ENCODE peak calls at places on chromosomes 7 and 10, in seven cellular contexts. U is MM.1S, F is tibial artery, G is colonic mucosa, E is osteoblast, P is right cardiac atrium, T is spleen. N is an unnamed sample.

GRCh38 chr10:119279441-119279840 is 72.1 kb downstream of the GRK5 start:
- DNase-seq in U (no peak), F (no peak), G (no peak), E (no peak), P (no peak), T (peak; percentile 56), N (no peak)

GRCh38 chr7:19119372-19119771 is 1.9 kb upstream of the TWIST1 start:
- DNase-seq in U (no peak), F (no peak), G (no peak), E (no peak), P (no peak), T (no peak), N (no peak)

GRCh38 chr7:138295049-138295637 is 164.9 kb upstream of the TRIM24 start:
- DNase-seq in U (peak; percentile 71), F (no peak), G (peak; percentile 28), E (no peak), P (no peak), T (no peak), N (no peak)

GRCh38 chr7:97680622-97681021 is 51.3 kb upstream of the TAC1 start:
- DNase-seq in U (no peak), F (no peak), G (no peak), E (no peak), P (no peak), T (no peak), N (no peak)

GRCh38 chr7:81470084-81470723 is 299.6 kb downstream of the HGF start:
- DNase-seq in U (peak; percentile 51), F (peak; percentile 38), G (peak; percentile 81), E (no peak), P (peak; percentile 83), T (no peak), N (peak; percentile 81)

GRCh38 chr7:82264752-82265305 is 178.7 kb downstream of the CACNA2D1 start:
- DNase-seq in U (no peak), F (no peak), G (no peak), E (no peak), P (no peak), T (no peak), N (no peak)

GRCh38 chr7:5448378-5449042 is 24.9 kb upstream of the TNRC18 start:
- DNase-seq in U (no peak), F (no peak), G (no peak), E (peak; percentile 41), P (no peak), T (no peak), N (peak; percentile 75)

GRCh38 chr10:121154846-121155245 is 303.7 kb downstream of the WDR11 start:
- DNase-seq in U (no peak), F (no peak), G (peak; percentile 41), E (no peak), P (no peak), T (no peak), N (no peak)

GRCh38 chr10:120538091-120538490 is 81.1 kb downstream of the PLPP4 start:
- DNase-seq in U (no peak), F (no peak), G (no peak), E (no peak), P (no peak), T (no peak), N (no peak)

GRCh38 chr10:92816106-92816505 is 32.2 kb upstream of the EXOC6 start:
- DNase-seq in U (no peak), F (no peak), G (no peak), E (peak; percentile 71), P (no peak), T (no peak), N (no peak)

GRCh38 chr10:15223174-15223573 is 54.7 kb upstream of the NMT2 start:
- DNase-seq in U (no peak), F (no peak), G (no peak), E (peak; percentile 93), P (no peak), T (no peak), N (no peak)

GRCh38 chr10:61628199-61628874 is 34.4 kb upstream of the CABCOCO1 start:
- DNase-seq in U (no peak), F (no peak), G (no peak), E (no peak), P (no peak), T (no peak), N (no peak)

GRCh38 chr7:33388332-33388731 is 259.0 kb downstream of the BBS9 start:
- DNase-seq in U (no peak), F (no peak), G (no peak), E (no peak), P (no peak), T (no peak), N (no peak)

GRCh38 chr10:86900955-86901354 is 56.5 kb downstream of the MMRN2 start:
- DNase-seq in U (no peak), F (peak; percentile 60), G (peak; percentile 44), E (no peak), P (peak; percentile 91), T (no peak), N (no peak)

GRCh38 chr7:142478479-142479220 is 220.8 kb upstream of the PRSS58 start:
- DNase-seq in U (peak; percentile 76), F (peak; percentile 49), G (peak; percentile 58), E (no peak), P (no peak), T (no peak), N (peak; percentile 69)

GRCh38 chr7:81638216-81638615 is 131.6 kb downstream of the HGF start:
- DNase-seq in U (no peak), F (no peak), G (no peak), E (no peak), P (no peak), T (no peak), N (no peak)

GRCh38 chr7:123635551-123636359 is 19.9 kb upstream of the LMOD2 start:
- DNase-seq in U (peak; percentile 21), F (no peak), G (no peak), E (peak; percentile 84), P (no peak), T (no peak), N (no peak)

GRCh38 chr7:55431898-55432297 is 66.8 kb downstream of the LANCL2 start:
- DNase-seq in U (no peak), F (no peak), G (peak; percentile 44), E (no peak), P (no peak), T (no peak), N (no peak)

GRCh38 chr10:73413108-73413527 is 740 bp downstream of the ANXA7 start:
- DNase-seq in U (peak; percentile 63), F (no peak), G (peak; percentile 55), E (peak; percentile 58), P (no peak), T (no peak), N (peak; percentile 75)

GRCh38 chr10:78950656-78951587 is 117.8 kb upstream of the ZMIZ1 start:
- DNase-seq in U (no peak), F (no peak), G (no peak), E (no peak), P (peak; percentile 63), T (no peak), N (no peak)

GRCh38 chr7:108201766-108202165 is 71.6 kb upstream of the LAMB4 start:
- DNase-seq in U (no peak), F (no peak), G (no peak), E (no peak), P (no peak), T (no peak), N (no peak)

GRCh38 chr7:116259821-116260440 is 49.6 kb downstream of the TES start:
- DNase-seq in U (no peak), F (no peak), G (no peak), E (peak; percentile 45), P (no peak), T (no peak), N (no peak)

DNA sequence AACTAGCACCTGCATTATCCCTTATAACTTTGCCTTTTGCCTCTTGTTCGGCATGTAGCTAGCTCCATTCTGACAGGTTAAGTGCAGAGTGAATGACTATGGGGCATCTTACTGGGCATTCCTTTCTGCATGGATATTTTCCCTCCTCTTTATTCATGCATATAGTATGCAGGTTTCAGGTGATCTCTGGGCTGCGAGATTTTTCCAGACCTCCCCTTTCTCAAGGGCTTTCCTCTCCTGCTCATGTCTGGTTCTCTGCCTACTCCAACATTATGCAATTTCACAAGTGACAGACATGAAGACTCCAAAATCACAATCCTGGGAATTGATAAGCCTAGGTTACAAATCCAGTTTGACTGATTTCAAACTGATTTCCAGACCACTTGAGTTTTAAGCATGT is 503.8 kb downstream of the NXPH1 start:
- DNase-seq in U (no peak), F (no peak), G (no peak), E (no peak), P (no peak), T (no peak), N (no peak)
- H3K9me3 ChIP-seq in U (no peaks in the 10 kb centered on the region), F (no peaks in the 10 kb centered on the region), G (peaks cover 1% of the 10 kb centered on the region), E (no peaks in the 10 kb centered on the region), P (no peaks in the 10 kb centered on the region), T (peaks cover 7% of the 10 kb centered on the region), N (no peaks in the 10 kb centered on the region)

GRCh38 chr7:157990226-157990877 is 597.3 kb downstream of the PTPRN2 start:
- DNase-seq in U (no peak), F (no peak), G (no peak), E (peak; percentile 57), P (no peak), T (peak; percentile 72), N (no peak)
- H3K9me3 ChIP-seq in U (no peaks in the 10 kb centered on the region), F (no peaks in the 10 kb centered on the region), G (no peaks in the 10 kb centered on the region), E (no peaks in the 10 kb centered on the region), P (no peaks in the 10 kb centered on the region), T (no peaks in the 10 kb centered on the region), N (peaks cover 62% of the 10 kb centered on the region)

GRCh38 chr10:794382-794956 is 105.0 kb upstream of the DIP2C start:
- DNase-seq in U (no peak), F (peak; percentile 2), G (no peak), E (peak; percentile 74), P (no peak), T (no peak), N (peak; percentile 65)
- H3K9me3 ChIP-seq in U (no peaks in the 10 kb centered on the region), F (no peaks in the 10 kb centered on the region), G (no peaks in the 10 kb centered on the region), E (no peaks in the 10 kb centered on the region), P (no peaks in the 10 kb centered on the region), T (peaks cover 28% of the 10 kb centered on the region), N (peaks cover 43% of the 10 kb centered on the region)

GRCh38 chr10:8803992-8804391 is 749.5 kb downstream of the GATA3 start:
- DNase-seq in U (no peak), F (no peak), G (no peak), E (no peak), P (no peak), T (no peak), N (peak; percentile 57)

GRCh38 chr10:8794860-8795259 is 740.4 kb downstream of the GATA3 start:
- DNase-seq in U (no peak), F (no peak), G (no peak), E (no peak), P (no peak), T (no peak), N (no peak)

DNA sequence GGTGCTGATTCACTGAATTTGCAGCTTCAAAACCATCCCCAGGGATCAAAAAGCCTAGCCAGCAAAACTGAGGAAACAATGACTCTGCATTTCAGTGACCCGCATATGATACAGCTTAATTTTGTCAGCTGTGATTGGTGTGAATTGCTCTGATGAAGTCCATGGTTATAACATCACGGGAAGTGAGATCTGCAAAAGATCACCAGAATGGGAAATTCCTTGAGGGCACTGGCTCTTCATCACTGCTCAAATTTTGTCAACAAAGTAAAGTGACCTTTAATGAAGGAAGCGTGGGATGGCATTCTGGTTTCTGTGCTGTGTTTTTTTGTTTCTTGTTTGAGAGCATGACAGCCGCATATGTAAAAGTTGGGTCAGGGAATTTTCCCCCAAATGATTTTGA is 745.9 kb downstream of the GATA3 start:
- DNase-seq in U (no peak), F (no peak), G (no peak), E (no peak), P (no peak), T (no peak), N (no peak)
- H3K9me3 ChIP-seq in U (no peaks in the 10 kb centered on the region), F (no peaks in the 10 kb centered on the region), G (no peaks in the 10 kb centered on the region), E (peaks cover 2% of the 10 kb centered on the region), P (no peaks in the 10 kb centered on the region), T (no peaks in the 10 kb centered on the region), N (no peaks in the 10 kb centered on the region)

N was measured in endodermal cell.